ENCODE peak calls at places on chromosome 21, in ten cellular contexts. Y is activated T-helper 1 cell treated with anti-CD3 and anti-CD28 coated beads, Interleukin-2, amount 50 U/mL, for 16 hours; T is kidney epithelial cell; M is RPMI8226; O is uterus; X is left cardiac atrium; F is H9; P is glutamatergic neuron; V is NCI-H774; Q is GM10248. A is an unnamed sample.

GRCh38 chr21:46128106-46128982 is 27.0 kb downstream of the FTCD start:
- DNase-seq in X (peak), M (no peak), O (no peak), Y (no peak), P (peak), V (no peak), T (no peak), F (no peak), Q (no peak), A (no peak)

GRCh38 chr21:34202553-34203332 is 129.4 kb downstream of the MRPS6 start:
- DNase-seq in Y (no peak), X (peak), Q (no peak), T (no peak), O (peak), F (peak), V (no peak), P (peak), M (no peak), A (no peak)

GRCh38 chr21:27104749-27105439 is 138.0 kb upstream of the ADAMTS5 start:
- DNase-seq in T (no peak), P (no peak), V (no peak), O (no peak), X (no peak), M (no peak), Y (no peak), F (no peak), Q (no peak), A (no peak)

GRCh38 chr21:26105819-26106218 is 64.8 kb downstream of the APP start:
- DNase-seq in P (no peak), X (no peak), Q (no peak), V (no peak), M (no peak), F (no peak), T (no peak), Y (no peak), O (no peak), A (no peak)

GRCh38 chr21:45465105-45465504 is 60.1 kb downstream of the COL18A1 start:
- DNase-seq in P (peak), F (no peak), X (peak), Y (no peak), T (no peak), M (peak), Q (no peak), O (no peak), V (no peak), A (no peak)

GRCh38 chr21:41706678-41707077 is 60.2 kb downstream of the RIPK4 start:
- DNase-seq in Q (no peak), V (no peak), T (no peak), Y (no peak), X (no peak), F (no peak), O (no peak), M (no peak), P (no peak), A (no peak)

GRCh38 chr21:45336870-45337269 is 49.2 kb upstream of the POFUT2 start:
- DNase-seq in V (no peak), Q (no peak), T (no peak), P (no peak), X (peak), O (no peak), M (no peak), Y (no peak), F (peak), A (no peak)

GRCh38 chr21:35204850-35205564 is 155.9 kb upstream of the RUNX1 start:
- DNase-seq in O (peak), M (peak), X (peak), F (no peak), P (no peak), Y (no peak), V (no peak), T (no peak), Q (peak), A (no peak)

GRCh38 chr21:45080639-45081414 is 6.4 kb downstream of the ADARB1 start:
- DNase-seq in T (no peak), Y (no peak), V (no peak), M (no peak), Q (no peak), X (no peak), O (peak), F (no peak), P (no peak), A (no peak)

GRCh38 chr21:34952701-34953100 is 96.4 kb downstream of the RUNX1 start:
- DNase-seq in Y (no peak), Q (no peak), P (no peak), F (no peak), M (no peak), V (peak), T (peak), X (no peak), O (no peak), A (no peak)